ENCODE peak calls at places on chromosomes 5 and 9, in seven cellular contexts. O is hepatic stellate cell; C is cerebellar cortex; W is CD8-positive, alpha-beta memory T cell; D is COR-L47; Y is activated CD4-positive, alpha-beta T cell treated with anti-CD3 and anti-CD28 coated beads, Interleukin-2, amount 50 U/mL, for 48 hours; P is activated CD8-positive, alpha-beta memory T cell treated with anti-CD3 and anti-CD28 coated beads, Interleukin-2, amount 10 ng/mL, durations not matched to agents 7 days and 5 days. Z is an unnamed sample.

GRCh38 chr9:96249746-96250145 is 52.2 kb downstream of the HSD17B3 start:
- DNase-seq in Y (no peak), O (no peak), D (no peak), C (no peak), P (no peak), W (no peak), Z (no peak)

GRCh38 chr9:119941081-119941480 is 571.8 kb upstream of the BRINP1 start:
- DNase-seq in P (no peak), W (no peak), D (no peak), C (peak), O (no peak), Y (no peak), Z (no peak)

GRCh38 chr9:35481347-35481975 is 8.4 kb upstream of the RUSC2 start:
- DNase-seq in W (no peak), O (peak), D (peak), C (peak), Y (no peak), P (no peak), Z (no peak)

GRCh38 chr9:72041775-72042194 is 18.6 kb downstream of the C9orf57 start:
- DNase-seq in W (no peak), D (peak), O (no peak), Y (no peak), P (no peak), C (no peak), Z (no peak)

GRCh38 chr5:139232161-139232724 is 34.1 kb upstream of the SIL1 start:
- DNase-seq in C (no peak), P (no peak), D (no peak), O (no peak), W (no peak), Y (no peak), Z (no peak)

GRCh38 chr5:78746990-78747389 is 98.4 kb upstream of the LHFPL2 start:
- DNase-seq in P (no peak), C (no peak), D (peak), W (no peak), Y (no peak), O (no peak), Z (no peak)

GRCh38 chr5:113081091-113081490 is 104.5 kb downstream of the DCP2 start:
- DNase-seq in O (no peak), Y (no peak), P (no peak), C (no peak), W (no peak), D (no peak), Z (peak)

GRCh38 chr9:37037137-37037743 is 3.2 kb upstream of the PAX5 start:
- DNase-seq in O (no peak), Y (no peak), P (no peak), W (no peak), D (no peak), C (no peak), Z (no peak)

GRCh38 chr5:85395526-85395925 is 1010.8 kb upstream of the EDIL3 start:
- DNase-seq in O (no peak), Y (no peak), D (no peak), P (no peak), C (no peak), W (no peak), Z (no peak)

GRCh38 chr9:19967567-19968459 is 179.0 kb upstream of the SLC24A2 start:
- DNase-seq in D (peak), C (peak), Y (no peak), O (no peak), P (no peak), W (no peak), Z (peak)